ENCODE peak calls at places on chromosomes 6 and 20, in eight cellular contexts. G, U, I, E, C, D, N and A are unnamed samples.

GRCh38 chr6:54074591-54075195 is 36.5 kb upstream of the MLIP start:
- DNase-seq in I (no peak), U (no peak), E (peak), G (no peak), N (no peak), D (no peak), C (no peak), A (no peak)

GRCh38 chr20:49270177-49270576 is 7.7 kb downstream of the ZNFX1 start:
- DNase-seq in U (no peak), I (no peak), G (no peak), N (no peak), D (no peak), C (no peak), E (no peak), A (no peak)

GRCh38 chr6:37777272-37777736 is 42.2 kb upstream of the ZFAND3 start:
- DNase-seq in N (no peak), D (no peak), I (no peak), U (no peak), G (no peak), E (peak), C (peak), A (no peak)

GRCh38 chr6:41737591-41738130 is 2.3 kb upstream of the TFEB start:
- DNase-seq in U (no peak), D (peak), N (no peak), G (no peak), C (no peak), I (no peak), E (no peak), A (no peak)

GRCh38 chr6:45504947-45505346 is 127.2 kb upstream of the SUPT3H start:
- DNase-seq in N (no peak), G (peak), U (peak), I (no peak), E (peak), C (peak), D (no peak), A (no peak)

GRCh38 chr20:51327251-51327841 is 215.2 kb downstream of the NFATC2 start:
- DNase-seq in E (no peak), I (no peak), D (peak), C (no peak), G (no peak), N (no peak), U (peak), A (no peak)

GRCh38 chr6:110529355-110529754 is 52.9 kb upstream of the SLC22A16 start:
- DNase-seq in N (no peak), U (no peak), E (no peak), D (no peak), C (no peak), I (no peak), G (no peak), A (no peak)

GRCh38 chr6:137680678-137681346 is 186.2 kb upstream of the TNFAIP3 start:
- DNase-seq in D (no peak), C (no peak), I (no peak), G (no peak), N (no peak), E (no peak), U (no peak), A (no peak)

GRCh38 chr6:11672261-11672660 is 106.3 kb downstream of the ADTRP start:
- DNase-seq in G (no peak), U (no peak), D (no peak), I (no peak), E (no peak), N (no peak), C (no peak), A (no peak)

GRCh38 chr6:131960371-131961133 is 9.4 kb upstream of the CCN2 start:
- DNase-seq in I (no peak), G (no peak), C (no peak), U (no peak), D (no peak), E (no peak), N (no peak), A (no peak)

GRCh38 chr6:161181136-161181535 is 92.7 kb downstream of the AGPAT4 start:
- DNase-seq in U (no peak), D (no peak), C (no peak), G (no peak), N (no peak), I (no peak), E (no peak), A (no peak)

GRCh38 chr20:41391587-41392001 is 25.0 kb upstream of the EMILIN3 start:
- DNase-seq in I (no peak), C (peak), N (no peak), G (peak), E (peak), U (no peak), D (peak), A (no peak)

GRCh38 chr6:111871725-111872520 is 1.3 kb downstream of the FYN start:
- DNase-seq in I (peak), G (peak), U (no peak), D (peak), N (peak), C (peak), E (peak), A (no peak)

GRCh38 chr20:47551240-47551639 is 49.6 kb downstream of the NCOA3 start:
- DNase-seq in I (no peak), D (no peak), U (no peak), E (no peak), C (no peak), G (no peak), N (no peak), A (no peak)

GRCh38 chr20:1122388-1123315 is 4.2 kb downstream of the PSMF1 start:
- DNase-seq in I (no peak), C (no peak), E (no peak), N (no peak), D (no peak), G (no peak), U (peak), A (no peak)

GRCh38 chr20:38842558-38842981 is 37.1 kb downstream of the PPP1R16B start:
- DNase-seq in G (no peak), U (no peak), E (peak), I (no peak), C (no peak), D (peak), N (no peak), A (no peak)

GRCh38 chr6:158672726-158673125 is 22.9 kb downstream of the SYTL3 start:
- DNase-seq in N (no peak), E (no peak), I (no peak), G (no peak), U (no peak), D (no peak), C (no peak), A (no peak)

GRCh38 chr6:158010591-158011477 is 29.2 kb downstream of the SYNJ2 start:
- DNase-seq in I (no peak), N (no peak), D (peak), G (no peak), E (no peak), C (no peak), U (no peak), A (no peak)

GRCh38 chr6:39301606-39302005 is 12.6 kb downstream of the KCNK17 start:
- DNase-seq in I (no peak), G (peak), D (no peak), N (no peak), C (no peak), E (peak), U (no peak), A (no peak)
- TF ChIP-seq CTCF in I (no peak), G (peak), D (no peak), N (no peak), C (peak), E (peak), U (peak), A (peak)

GRCh38 chr20:4022386-4023350 is 7.3 kb upstream of the RNF24 start:
- DNase-seq in D (no peak), C (no peak), E (peak), U (no peak), G (peak), N (no peak), I (no peak), A (no peak)

GRCh38 chr20:4025679-4026078 is 10.3 kb upstream of the RNF24 start:
- DNase-seq in U (no peak), C (no peak), I (no peak), G (no peak), E (no peak), N (no peak), D (no peak), A (no peak)

GRCh38 chr20:4025125-4025524 is 9.8 kb upstream of the RNF24 start:
- DNase-seq in D (no peak), C (no peak), N (no peak), E (no peak), G (no peak), I (no peak), U (no peak), A (no peak)

GRCh38 chr20:4027590-4028265 is 12.4 kb upstream of the RNF24 start:
- DNase-seq in G (no peak), D (no peak), C (no peak), U (no peak), I (no peak), N (no peak), E (no peak), A (no peak)

GRCh38 chr20:4026093-4026601 is 10.8 kb upstream of the RNF24 start:
- DNase-seq in E (peak), N (no peak), U (no peak), I (no peak), C (peak), G (peak), D (no peak), A (no peak)
- TF ChIP-seq CTCF in E (peak), N (peak), U (peak), I (no peak), C (peak), G (peak), D (no peak), A (peak)

GRCh38 chr6:28393912-28394662 is 5.5 kb downstream of the ZSCAN12 start:
- DNase-seq in U (no peak), G (peak), I (no peak), N (no peak), C (peak), D (no peak), E (peak), A (no peak)
- TF ChIP-seq CTCF in U (peak), G (peak), I (no peak), N (no peak), C (peak), D (no peak), E (peak), A (peak)

GRCh38 chr6:4162345-4162744 is 27.0 kb upstream of the ECI2 start:
- DNase-seq in E (no peak), N (no peak), G (peak), C (no peak), U (no peak), D (no peak), I (no peak), A (no peak)

GRCh38 chr6:4164043-4164442 is 28.7 kb upstream of the ECI2 start:
- DNase-seq in D (no peak), C (no peak), E (no peak), I (no peak), N (no peak), G (no peak), U (no peak), A (no peak)

GRCh38 chr6:4163408-4163807 is 28.0 kb upstream of the ECI2 start:
- DNase-seq in I (no peak), N (no peak), G (no peak), C (no peak), U (no peak), E (no peak), D (no peak), A (no peak)

GRCh38 chr6:4167123-4167522 is 31.7 kb upstream of the ECI2 start:
- DNase-seq in N (no peak), U (no peak), E (no peak), C (no peak), G (no peak), D (no peak), I (no peak), A (no peak)

DNA sequence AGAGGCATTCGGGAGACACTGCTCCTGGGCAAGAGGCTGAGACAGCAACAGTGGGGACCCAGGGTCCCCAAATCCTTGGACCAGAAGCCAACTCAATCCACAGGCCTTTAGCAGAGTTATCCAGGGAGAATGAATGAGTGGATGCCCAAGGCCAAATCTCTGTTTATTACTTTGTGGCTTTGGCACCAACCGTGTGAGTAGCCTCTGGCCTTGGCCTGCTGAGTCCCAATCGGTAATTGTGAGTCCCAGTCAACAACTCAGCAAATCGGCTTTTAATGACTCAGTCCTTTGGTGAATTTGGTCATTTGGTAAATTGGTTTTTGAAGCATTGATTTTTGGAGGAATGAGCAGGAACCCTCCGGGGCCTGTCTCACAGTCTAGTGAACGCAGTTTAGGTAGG is 29.1 kb upstream of the ECI2 start:
- DNase-seq in C (no peak), N (no peak), U (no peak), I (no peak), E (no peak), D (no peak), G (no peak), A (no peak)
- TF ChIP-seq CTCF in C (no peak), N (no peak), U (no peak), I (no peak), E (no peak), D (no peak), G (no peak), A (no peak)

GRCh38 chr6:122033564-122034181 is 365.8 kb upstream of the HSF2 start:
- DNase-seq in U (peak), G (peak), E (peak), C (peak), I (no peak), D (no peak), N (no peak), A (no peak)
- TF ChIP-seq CTCF in U (peak), G (peak), E (peak), C (peak), I (peak), D (no peak), N (peak), A (peak)

DNA sequence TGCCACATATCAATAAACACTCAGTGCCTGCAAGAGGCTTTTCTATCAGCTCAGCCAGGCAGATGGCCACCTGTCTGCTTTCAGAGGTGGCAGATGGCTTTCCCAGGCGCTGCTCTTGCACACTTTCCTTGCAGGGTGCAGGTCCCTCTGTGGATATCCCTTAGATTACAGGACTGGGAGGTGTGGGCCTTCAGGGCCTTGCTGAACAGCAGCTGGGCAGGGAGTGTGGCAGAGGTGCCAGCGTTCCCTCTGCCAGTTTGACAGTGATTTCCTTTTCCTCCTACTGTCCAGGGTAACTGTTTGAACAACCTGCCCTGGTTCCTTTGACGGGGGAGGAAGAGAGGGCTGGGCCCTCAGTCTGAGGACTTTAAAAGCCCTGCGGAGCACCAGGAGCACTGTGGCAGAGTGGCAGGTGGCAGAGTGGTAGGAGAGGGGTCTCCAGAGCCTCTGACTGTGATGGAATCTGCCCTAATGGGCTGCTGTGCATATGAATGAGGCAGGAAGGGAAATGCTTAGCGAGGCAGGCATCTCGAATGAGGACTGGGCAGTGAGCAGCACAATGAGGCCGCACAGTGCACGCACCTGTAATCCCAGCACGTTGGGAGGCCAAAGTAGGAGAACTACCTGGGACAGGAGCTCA is 34.2 kb downstream of the ABHD12 start:
- DNase-seq in E (peak), G (peak), C (no peak), U (no peak), I (no peak), N (no peak), D (no peak), A (peak)
- TF ChIP-seq CTCF in E (no peak), G (no peak), C (no peak), U (no peak), I (no peak), N (no peak), D (no peak), A (no peak)